ENCODE peak calls at places on chromosomes 4 and X, in six cellular contexts. J, V, T, U, F and G are unnamed samples.

GRCh38 chrX:39484669-39485068 is 613.1 kb downstream of the BCOR start:
- DNase-seq in U (no peak), T (no peak), F (no peak), J (no peak), V (no peak), G (no peak)

GRCh38 chrX:25275159-25275558 is 259.4 kb upstream of the ARX start:
- DNase-seq in U (no peak), V (no peak), J (no peak), T (no peak), F (no peak), G (no peak)

GRCh38 chr4:128384091-128384520 is 96.5 kb upstream of the PGRMC2 start:
- DNase-seq in T (peak), U (no peak), J (peak), F (no peak), V (no peak), G (no peak)

GRCh38 chr4:105686571-105686970 is 21.9 kb downstream of the INTS12 start:
- DNase-seq in U (no peak), F (no peak), J (no peak), T (no peak), V (no peak), G (no peak)

GRCh38 chr4:67459164-67459563 is 86.1 kb downstream of the CENPC start:
- DNase-seq in U (no peak), V (no peak), T (peak), J (peak), F (no peak), G (no peak)

GRCh38 chr4:153176938-153177337 is 27.3 kb upstream of the TRIM2 start:
- DNase-seq in J (no peak), U (no peak), T (peak), F (no peak), V (no peak), G (no peak)

GRCh38 chr4:76238236-76238635 is 13.3 kb upstream of the FAM47E start:
- DNase-seq in U (no peak), V (no peak), T (no peak), J (no peak), F (no peak), G (no peak)

GRCh38 chrX:40444798-40445496 is 135.8 kb upstream of the ATP6AP2 start:
- DNase-seq in U (no peak), J (no peak), F (no peak), V (no peak), T (peak), G (no peak)

GRCh38 chr4:113222006-113222405 is 172.6 kb downstream of the ANK2 start:
- DNase-seq in F (no peak), T (peak), V (no peak), U (no peak), J (peak), G (no peak)

GRCh38 chr4:118821590-118822293 is 14.2 kb downstream of the SEC24D start:
- DNase-seq in T (no peak), U (no peak), F (no peak), J (no peak), V (no peak), G (no peak)

GRCh38 chr4:112938461-112939058 is 110.9 kb upstream of the ANK2 start:
- DNase-seq in V (no peak), J (peak), F (no peak), T (peak), U (no peak), G (no peak)

GRCh38 chr4:155759372-155760252 is 791 bp downstream of the GUCY1B1 start:
- DNase-seq in F (peak), J (peak), U (no peak), V (peak), T (peak), G (peak)

GRCh38 chr4:153211986-153212720 is 7.9 kb downstream of the TRIM2 start:
- DNase-seq in T (no peak), J (peak), F (no peak), V (no peak), U (no peak), G (no peak)

GRCh38 chrX:153303276-153304262 is 18.0 kb downstream of the PNMA6F start:
- DNase-seq in J (no peak), V (no peak), U (no peak), T (no peak), F (no peak), G (no peak)

GRCh38 chrX:110212299-110212698 is 105.6 kb downstream of the AMMECR1 start:
- DNase-seq in F (no peak), U (no peak), T (peak), V (no peak), J (peak), G (no peak)

GRCh38 chrX:10350991-10351390 is 194.2 kb downstream of the CLCN4 start:
- DNase-seq in F (no peak), V (no peak), T (no peak), J (peak), U (no peak), G (no peak)

GRCh38 chr4:53645108-53645507 is 53.8 kb upstream of the LNX1 start:
- DNase-seq in U (no peak), T (no peak), F (no peak), V (no peak), J (no peak), G (no peak)

GRCh38 chrX:9864011-9864410 is 77.8 kb downstream of the SHROOM2 start:
- DNase-seq in U (no peak), T (peak), F (no peak), J (no peak), V (no peak), G (no peak)

GRCh38 chr4:8723222-8723980 is 130.8 kb downstream of the CPZ start:
- DNase-seq in F (peak), J (no peak), U (no peak), V (no peak), T (no peak), G (no peak)

GRCh38 chrX:21978346-21978745 is 37.8 kb downstream of the SMS start:
- DNase-seq in V (no peak), U (no peak), J (no peak), F (no peak), T (no peak), G (no peak)

GRCh38 chrX:6678313-6678712 is 143.4 kb upstream of the VCX3A start:
- DNase-seq in V (no peak), J (no peak), T (no peak), U (no peak), F (no peak), G (no peak)

GRCh38 chr4:153154010-153154975 is 50.0 kb upstream of the TRIM2 start:
- DNase-seq in J (peak), T (no peak), V (no peak), U (no peak), F (no peak), G (no peak)

GRCh38 chrX:144006811-144007210 is 122.9 kb downstream of the UBE2NL start:
- DNase-seq in F (no peak), T (no peak), U (no peak), J (no peak), V (no peak), G (no peak)

GRCh38 chrX:31293409-31293808 is 221.6 kb upstream of the FTHL17 start:
- DNase-seq in T (no peak), F (no peak), J (no peak), V (no peak), U (no peak), G (no peak)

GRCh38 chrX:46317158-46317557 is 228.1 kb downstream of the ZNF674 start:
- DNase-seq in F (no peak), U (no peak), V (no peak), T (peak), J (no peak), G (no peak)

GRCh38 chr4:171954650-171955049 is 141.4 kb downstream of the GALNTL6 start:
- DNase-seq in J (no peak), U (peak), T (peak), V (no peak), F (no peak), G (no peak)

DNA sequence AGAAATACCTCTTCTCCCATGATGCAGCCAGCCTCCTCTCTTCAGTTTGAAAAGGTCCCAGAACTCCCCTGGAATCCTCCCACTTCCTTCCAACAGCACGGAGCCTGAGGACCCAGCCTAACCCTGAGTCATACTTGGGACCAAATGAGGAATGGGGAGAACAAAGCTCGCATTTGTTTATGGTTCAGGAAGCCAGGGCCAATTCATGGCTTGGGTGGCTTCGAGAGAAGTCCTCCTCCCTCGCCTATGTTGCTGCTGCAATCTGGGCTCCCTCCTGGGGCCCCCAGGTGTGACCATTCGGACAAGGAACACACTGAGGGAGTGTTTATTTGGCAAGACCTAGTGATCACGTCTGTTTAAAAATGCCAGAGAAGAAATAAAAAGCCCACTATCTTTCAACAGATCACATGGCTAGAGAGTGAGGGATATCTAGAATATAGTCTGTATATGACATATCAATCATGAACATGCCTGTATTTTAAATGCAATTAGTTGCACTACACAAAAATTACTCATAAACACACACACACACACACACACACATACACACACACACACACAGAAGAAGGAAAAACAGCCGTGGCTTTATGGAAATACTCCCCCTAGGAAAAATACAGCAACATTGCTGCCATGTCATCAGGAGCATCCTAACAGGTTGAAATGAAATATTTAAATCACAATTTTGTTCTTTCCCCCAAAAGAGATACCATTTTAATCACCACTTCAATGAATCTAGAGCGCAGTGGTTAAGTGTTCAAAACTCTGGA is 155.7 kb upstream of the MAP3K15 start:
- DNase-seq in J (peak), T (peak), U (no peak), V (peak), F (no peak), G (peak)
- H3K4me3 ChIP-seq in J (no peak), T (no peak), U (no peak), V (peak), F (no peak), G (no peak)

GRCh38 chr4:7343950-7344349 is 90.8 kb downstream of the PSAPL1 start:
- DNase-seq in U (no peak), V (no peak), T (no peak), J (no peak), F (no peak), G (no peak)
- H3K27ac ChIP-seq in U (no peak), V (no peak), T (no peak), J (no peak), F (no peak), G (no peak)

GRCh38 chrX:101291204-101291603 is at the start of gene TAF7L:
- DNase-seq in F (no peak), T (no peak), J (no peak), U (no peak), V (peak), G (peak)
- H3K4me3 ChIP-seq in F (peak), T (no peak), J (peak), U (no peak), V (peak), G (peak)

GRCh38 chr4:127211377-127212268 is 421.1 kb upstream of the INTU start:
- DNase-seq in J (no peak), F (no peak), V (no peak), U (no peak), T (no peak), G (no peak)
- H3K27ac ChIP-seq in J (no peak), F (peak), V (no peak), U (no peak), T (no peak), G (no peak)

GRCh38 chr4:151728679-151729078 is 32.1 kb downstream of the GATB start:
- DNase-seq in V (no peak), T (no peak), F (no peak), U (no peak), J (no peak), G (no peak)
- H3K4me3 ChIP-seq in V (no peak), T (no peak), F (no peak), U (no peak), J (no peak), G (no peak)